ENCODE peak calls at places on chromosome 4, in nine cellular contexts. One of them, this sample, is unnamed.

GRCh38 chr4:119136541-119136940 is 909 bp downstream of the MYOZ2 start:
- DNase-seq in skeletal muscle cell: peak
- DNase-seq in epithelial cell of esophagus: no peak
- DNase-seq in heart right ventricle: no peak
- DNase-seq in fibroblast of the aortic adventitia: peak
- DNase-seq in cardiac muscle cell: peak
- DNase-seq in Jurkat, Clone E6-1: no peak
- DNase-seq in cardiac fibroblast: peak
- DNase-seq in sigmoid colon: no peak
- DNase-seq in this sample: no peak

GRCh38 chr4:156085073-156085472 is 131.4 kb upstream of the CTSO start:
- DNase-seq in fibroblast of the aortic adventitia: no peak
- DNase-seq in cardiac muscle cell: no peak
- DNase-seq in epithelial cell of esophagus: no peak
- DNase-seq in sigmoid colon: no peak
- DNase-seq in heart right ventricle: no peak
- DNase-seq in Jurkat, Clone E6-1: no peak
- DNase-seq in cardiac fibroblast: no peak
- DNase-seq in skeletal muscle cell: no peak
- DNase-seq in this sample: no peak

GRCh38 chr4:113547487-113548042 is 214.0 kb downstream of the CAMK2D start:
- DNase-seq in cardiac muscle cell: peak
- DNase-seq in heart right ventricle: peak
- DNase-seq in Jurkat, Clone E6-1: peak
- DNase-seq in cardiac fibroblast: peak
- DNase-seq in sigmoid colon: peak
- DNase-seq in fibroblast of the aortic adventitia: peak
- DNase-seq in epithelial cell of esophagus: peak
- DNase-seq in skeletal muscle cell: peak
- DNase-seq in this sample: peak

GRCh38 chr4:108834167-108834566 is 71.3 kb upstream of the ETNPPL start:
- DNase-seq in heart right ventricle: no peak
- DNase-seq in cardiac fibroblast: peak
- DNase-seq in sigmoid colon: no peak
- DNase-seq in Jurkat, Clone E6-1: no peak
- DNase-seq in skeletal muscle cell: peak
- DNase-seq in epithelial cell of esophagus: peak
- DNase-seq in fibroblast of the aortic adventitia: peak
- DNase-seq in cardiac muscle cell: peak
- DNase-seq in this sample: peak

GRCh38 chr4:183411291-183411861 is 33.1 kb upstream of the CDKN2AIP start:
- DNase-seq in cardiac muscle cell: no peak
- DNase-seq in Jurkat, Clone E6-1: no peak
- DNase-seq in heart right ventricle: no peak
- DNase-seq in sigmoid colon: peak
- DNase-seq in cardiac fibroblast: no peak
- DNase-seq in epithelial cell of esophagus: peak
- DNase-seq in fibroblast of the aortic adventitia: no peak
- DNase-seq in skeletal muscle cell: no peak
- DNase-seq in this sample: no peak

GRCh38 chr4:110418641-110419040 is 57.3 kb upstream of the ENPEP start:
- DNase-seq in sigmoid colon: peak
- DNase-seq in skeletal muscle cell: no peak
- DNase-seq in epithelial cell of esophagus: no peak
- DNase-seq in Jurkat, Clone E6-1: no peak
- DNase-seq in fibroblast of the aortic adventitia: no peak
- DNase-seq in cardiac muscle cell: no peak
- DNase-seq in heart right ventricle: peak
- DNase-seq in cardiac fibroblast: no peak
- DNase-seq in this sample: no peak

GRCh38 chr4:22191565-22192301 is 243.2 kb upstream of the KCNIP4 start:
- DNase-seq in Jurkat, Clone E6-1: no peak
- DNase-seq in sigmoid colon: no peak
- DNase-seq in fibroblast of the aortic adventitia: peak
- DNase-seq in cardiac fibroblast: peak
- DNase-seq in cardiac muscle cell: peak
- DNase-seq in skeletal muscle cell: no peak
- DNase-seq in heart right ventricle: no peak
- DNase-seq in epithelial cell of esophagus: no peak
- DNase-seq in this sample: no peak

GRCh38 chr4:105170703-105171102 is 24.0 kb downstream of the TET2 start:
- DNase-seq in skeletal muscle cell: no peak
- DNase-seq in sigmoid colon: no peak
- DNase-seq in heart right ventricle: no peak
- DNase-seq in epithelial cell of esophagus: no peak
- DNase-seq in cardiac muscle cell: no peak
- DNase-seq in cardiac fibroblast: no peak
- DNase-seq in Jurkat, Clone E6-1: no peak
- DNase-seq in fibroblast of the aortic adventitia: no peak
- DNase-seq in this sample: no peak

GRCh38 chr4:24042094-24042493 is 152.2 kb upstream of the PPARGC1A start:
- DNase-seq in Jurkat, Clone E6-1: no peak
- DNase-seq in skeletal muscle cell: peak
- DNase-seq in heart right ventricle: no peak
- DNase-seq in fibroblast of the aortic adventitia: peak
- DNase-seq in cardiac fibroblast: peak
- DNase-seq in epithelial cell of esophagus: peak
- DNase-seq in sigmoid colon: no peak
- DNase-seq in cardiac muscle cell: peak
- DNase-seq in this sample: peak

DNA sequence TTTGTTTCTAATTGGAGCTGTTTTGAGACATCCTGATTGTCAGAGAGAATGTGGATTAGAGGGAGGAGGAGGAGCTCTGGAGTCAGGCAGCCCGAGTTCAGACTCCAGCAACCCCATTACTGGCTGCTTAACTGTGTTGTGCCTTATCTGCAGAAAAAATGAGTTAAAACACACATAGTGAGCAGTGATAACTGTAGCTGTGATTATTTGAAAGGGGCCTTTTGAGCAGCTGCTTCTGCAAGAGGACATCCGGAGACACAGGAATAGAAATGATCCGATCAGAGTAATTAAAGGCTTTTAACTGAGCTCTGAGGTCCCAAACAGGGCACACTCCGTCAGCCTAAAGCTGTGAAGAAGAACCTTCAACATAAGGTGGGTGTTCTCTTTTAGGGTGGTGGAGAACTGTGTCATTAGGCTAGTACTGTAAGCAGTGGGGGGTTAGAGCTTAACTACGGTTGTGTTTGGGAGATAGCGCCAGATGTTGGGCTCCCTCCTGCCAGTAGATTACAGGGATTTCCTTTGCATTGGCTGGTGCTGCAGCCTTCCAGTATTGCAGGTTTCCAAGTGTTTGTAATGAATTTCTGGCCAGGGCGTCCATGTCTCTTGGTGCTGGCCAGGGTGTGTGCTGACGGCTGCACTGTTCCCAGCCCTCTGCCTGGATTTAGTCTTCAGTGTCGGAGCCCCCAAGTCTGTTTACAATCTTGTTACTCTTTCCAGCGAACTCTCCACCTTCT is 24.3 kb downstream of the ADD1 start:
- DNase-seq in epithelial cell of esophagus: no peak
- DNase-seq in sigmoid colon: peak
- DNase-seq in cardiac fibroblast: peak
- DNase-seq in cardiac muscle cell: peak
- DNase-seq in fibroblast of the aortic adventitia: peak
- DNase-seq in Jurkat, Clone E6-1: no peak
- DNase-seq in heart right ventricle: no peak
- DNase-seq in skeletal muscle cell: no peak
- DNase-seq in this sample: no peak
- H3K4me3 ChIP-seq in epithelial cell of esophagus: no peak
- H3K4me3 ChIP-seq in sigmoid colon: peak
- H3K4me3 ChIP-seq in cardiac fibroblast: peak
- H3K4me3 ChIP-seq in cardiac muscle cell: peak
- H3K4me3 ChIP-seq in fibroblast of the aortic adventitia: peak
- H3K4me3 ChIP-seq in Jurkat, Clone E6-1: no peak
- H3K4me3 ChIP-seq in heart right ventricle: peak
- H3K4me3 ChIP-seq in skeletal muscle cell: peak
- H3K4me3 ChIP-seq in this sample: no peak

DNA sequence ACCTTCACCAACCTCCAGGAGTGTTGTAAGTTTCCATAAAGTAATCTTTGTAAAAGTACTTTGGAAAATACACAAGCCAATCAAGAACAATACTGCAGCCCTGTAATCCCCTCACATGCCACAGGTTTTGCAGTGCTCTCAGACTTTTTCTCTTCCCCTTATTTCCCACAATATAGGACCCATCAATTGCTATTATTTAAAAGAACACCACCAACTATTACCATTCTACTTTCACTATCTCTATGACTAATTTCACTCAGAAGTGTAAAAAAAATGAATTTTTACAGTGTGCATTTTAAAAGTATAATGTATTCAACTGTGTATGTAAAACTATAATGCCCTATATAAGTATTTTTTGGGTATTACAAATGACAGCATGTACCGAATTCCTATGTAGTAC is 1.7 kb downstream of the ATP8A1 start:
- DNase-seq in cardiac muscle cell: no peak
- DNase-seq in Jurkat, Clone E6-1: no peak
- DNase-seq in sigmoid colon: no peak
- DNase-seq in heart right ventricle: no peak
- DNase-seq in cardiac fibroblast: no peak
- DNase-seq in skeletal muscle cell: no peak
- DNase-seq in epithelial cell of esophagus: no peak
- DNase-seq in fibroblast of the aortic adventitia: no peak
- DNase-seq in this sample: no peak
- H3K4me3 ChIP-seq in cardiac muscle cell: peak
- H3K4me3 ChIP-seq in Jurkat, Clone E6-1: peak
- H3K4me3 ChIP-seq in sigmoid colon: peak
- H3K4me3 ChIP-seq in heart right ventricle: peak
- H3K4me3 ChIP-seq in cardiac fibroblast: no peak
- H3K4me3 ChIP-seq in skeletal muscle cell: no peak
- H3K4me3 ChIP-seq in epithelial cell of esophagus: no peak
- H3K4me3 ChIP-seq in fibroblast of the aortic adventitia: no peak
- H3K4me3 ChIP-seq in this sample: no peak

GRCh38 chr4:141807501-141807900 is 171.1 kb downstream of the IL15 start:
- DNase-seq in fibroblast of the aortic adventitia: no peak
- DNase-seq in cardiac fibroblast: peak
- DNase-seq in cardiac muscle cell: peak
- DNase-seq in heart right ventricle: no peak
- DNase-seq in epithelial cell of esophagus: peak
- DNase-seq in sigmoid colon: no peak
- DNase-seq in skeletal muscle cell: no peak
- DNase-seq in Jurkat, Clone E6-1: no peak
- DNase-seq in this sample: peak

GRCh38 chr4:141801558-141801957 is 165.2 kb downstream of the IL15 start:
- DNase-seq in heart right ventricle: no peak
- DNase-seq in epithelial cell of esophagus: no peak
- DNase-seq in cardiac muscle cell: no peak
- DNase-seq in sigmoid colon: no peak
- DNase-seq in fibroblast of the aortic adventitia: no peak
- DNase-seq in cardiac fibroblast: no peak
- DNase-seq in Jurkat, Clone E6-1: no peak
- DNase-seq in skeletal muscle cell: no peak
- DNase-seq in this sample: no peak

GRCh38 chr4:141797966-141798365 is 161.6 kb downstream of the IL15 start:
- DNase-seq in epithelial cell of esophagus: no peak
- DNase-seq in skeletal muscle cell: no peak
- DNase-seq in Jurkat, Clone E6-1: no peak
- DNase-seq in cardiac muscle cell: no peak
- DNase-seq in sigmoid colon: no peak
- DNase-seq in cardiac fibroblast: peak
- DNase-seq in heart right ventricle: no peak
- DNase-seq in fibroblast of the aortic adventitia: peak
- DNase-seq in this sample: no peak

GRCh38 chr4:141807073-141807472 is 170.7 kb downstream of the IL15 start:
- DNase-seq in epithelial cell of esophagus: peak
- DNase-seq in cardiac muscle cell: peak
- DNase-seq in Jurkat, Clone E6-1: no peak
- DNase-seq in skeletal muscle cell: peak
- DNase-seq in cardiac fibroblast: peak
- DNase-seq in sigmoid colon: no peak
- DNase-seq in fibroblast of the aortic adventitia: peak
- DNase-seq in heart right ventricle: no peak
- DNase-seq in this sample: peak

GRCh38 chr4:141802324-141802723 is 165.9 kb downstream of the IL15 start:
- DNase-seq in sigmoid colon: no peak
- DNase-seq in fibroblast of the aortic adventitia: peak
- DNase-seq in Jurkat, Clone E6-1: no peak
- DNase-seq in cardiac muscle cell: peak
- DNase-seq in epithelial cell of esophagus: peak
- DNase-seq in heart right ventricle: no peak
- DNase-seq in cardiac fibroblast: peak
- DNase-seq in skeletal muscle cell: peak
- DNase-seq in this sample: peak
- H3K4me3 ChIP-seq in sigmoid colon: no peak
- H3K4me3 ChIP-seq in fibroblast of the aortic adventitia: no peak
- H3K4me3 ChIP-seq in Jurkat, Clone E6-1: no peak
- H3K4me3 ChIP-seq in cardiac muscle cell: no peak
- H3K4me3 ChIP-seq in epithelial cell of esophagus: no peak
- H3K4me3 ChIP-seq in heart right ventricle: no peak
- H3K4me3 ChIP-seq in cardiac fibroblast: no peak
- H3K4me3 ChIP-seq in skeletal muscle cell: no peak
- H3K4me3 ChIP-seq in this sample: no peak

GRCh38 chr4:67700874-67701850 is at the start of gene UBA6:
- DNase-seq in cardiac fibroblast: peak
- DNase-seq in skeletal muscle cell: peak
- DNase-seq in cardiac muscle cell: peak
- DNase-seq in sigmoid colon: peak
- DNase-seq in Jurkat, Clone E6-1: peak
- DNase-seq in heart right ventricle: peak
- DNase-seq in epithelial cell of esophagus: peak
- DNase-seq in fibroblast of the aortic adventitia: peak
- DNase-seq in this sample: peak

GRCh38 chr4:67700119-67700873 is 659 bp downstream of the UBA6 start:
- DNase-seq in Jurkat, Clone E6-1: no peak
- DNase-seq in cardiac fibroblast: peak
- DNase-seq in skeletal muscle cell: no peak
- DNase-seq in fibroblast of the aortic adventitia: peak
- DNase-seq in epithelial cell of esophagus: peak
- DNase-seq in sigmoid colon: no peak
- DNase-seq in heart right ventricle: no peak
- DNase-seq in cardiac muscle cell: peak
- DNase-seq in this sample: no peak

GRCh38 chr4:67702166-67702565 is 1.2 kb upstream of the UBA6 start:
- DNase-seq in skeletal muscle cell: no peak
- DNase-seq in heart right ventricle: no peak
- DNase-seq in Jurkat, Clone E6-1: no peak
- DNase-seq in cardiac fibroblast: no peak
- DNase-seq in fibroblast of the aortic adventitia: no peak
- DNase-seq in sigmoid colon: no peak
- DNase-seq in cardiac muscle cell: no peak
- DNase-seq in epithelial cell of esophagus: no peak
- DNase-seq in this sample: no peak

GRCh38 chr4:67697860-67698655 is 2.9 kb downstream of the UBA6 start:
- DNase-seq in skeletal muscle cell: no peak
- DNase-seq in fibroblast of the aortic adventitia: no peak
- DNase-seq in cardiac fibroblast: no peak
- DNase-seq in Jurkat, Clone E6-1: no peak
- DNase-seq in cardiac muscle cell: peak
- DNase-seq in heart right ventricle: no peak
- DNase-seq in epithelial cell of esophagus: no peak
- DNase-seq in sigmoid colon: no peak
- DNase-seq in this sample: no peak

DNA sequence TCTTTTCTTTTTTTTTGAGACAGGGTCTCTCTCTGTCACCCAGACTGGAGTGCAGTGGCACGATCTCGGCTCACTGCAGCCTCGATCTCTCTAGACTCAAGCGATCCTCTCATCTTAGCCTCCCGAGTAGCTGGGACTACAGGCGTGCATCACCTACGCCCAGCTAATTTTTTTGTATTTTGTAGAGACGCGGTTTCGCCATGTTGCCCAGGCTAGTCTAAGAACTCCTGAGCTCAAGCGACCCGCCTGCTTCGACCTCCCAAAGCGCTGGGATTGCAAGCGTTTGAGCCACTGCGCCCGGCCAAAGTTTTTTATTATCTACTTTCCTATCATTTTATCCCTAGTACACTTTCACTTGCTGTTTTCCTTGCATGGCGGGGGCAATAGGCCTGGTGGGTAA is 1.4 kb downstream of the UBA6 start:
- DNase-seq in sigmoid colon: no peak
- DNase-seq in skeletal muscle cell: no peak
- DNase-seq in fibroblast of the aortic adventitia: no peak
- DNase-seq in Jurkat, Clone E6-1: no peak
- DNase-seq in epithelial cell of esophagus: no peak
- DNase-seq in cardiac muscle cell: no peak
- DNase-seq in heart right ventricle: no peak
- DNase-seq in cardiac fibroblast: no peak
- DNase-seq in this sample: no peak
- H3K4me3 ChIP-seq in sigmoid colon: no peak
- H3K4me3 ChIP-seq in skeletal muscle cell: peak
- H3K4me3 ChIP-seq in fibroblast of the aortic adventitia: peak
- H3K4me3 ChIP-seq in Jurkat, Clone E6-1: peak
- H3K4me3 ChIP-seq in epithelial cell of esophagus: peak
- H3K4me3 ChIP-seq in cardiac muscle cell: peak
- H3K4me3 ChIP-seq in heart right ventricle: no peak
- H3K4me3 ChIP-seq in cardiac fibroblast: no peak
- H3K4me3 ChIP-seq in this sample: peak

This sample was measured in astrocyte of the cerebellum.